ENCODE peak calls at places on chromosomes 3 and 15, in five cellular contexts. C is HT-29; V is T-helper 9 cell; I is activated CD4-positive, alpha-beta T cell treated with anti-CD3 and anti-CD28 coated beads for 24 hours; K is stimulated activated naive CD8-positive, alpha-beta T cell treated with anti-CD3 and anti-CD28 coated beads, Interleukin-15, Interleukin-2, amounts not matched to agents 100 U/mL and 50 U/mL, for 24 hours. N is an unnamed sample.

GRCh38 chr3:133570139-133570936 is 3.1 kb upstream of the CDV3 start:
- DNase-seq in V (no peak), C (peak), I (no peak), K (no peak), N (no peak)

GRCh38 chr3:185089343-185089742 is 63.5 kb downstream of the C3orf70 start:
- DNase-seq in K (no peak), V (no peak), C (no peak), I (no peak), N (no peak)

GRCh38 chr3:186826316-186826977 is 16.1 kb upstream of the ADIPOQ start:
- DNase-seq in V (no peak), C (no peak), I (no peak), K (peak), N (no peak)

GRCh38 chr3:18446067-18446793 is 21.1 kb upstream of the SATB1 start:
- DNase-seq in C (no peak), V (no peak), I (no peak), K (no peak), N (no peak)

GRCh38 chr3:134354612-134355275 is 19.5 kb downstream of the AMOTL2 start:
- DNase-seq in I (no peak), K (no peak), V (no peak), C (no peak), N (no peak)

GRCh38 chr3:154228561-154229216 is 95.6 kb downstream of the DHX36 start:
- DNase-seq in V (no peak), C (no peak), I (no peak), K (no peak), N (no peak)

GRCh38 chr15:101348643-101349496 is 53.8 kb upstream of the SNRPA1 start:
- DNase-seq in C (peak), V (no peak), K (no peak), I (no peak), N (no peak)

GRCh38 chr15:85457392-85457968 is 77.1 kb downstream of the AKAP13 start:
- DNase-seq in I (no peak), V (no peak), K (no peak), C (no peak), N (no peak)

GRCh38 chr3:55327131-55327920 is 159.8 kb downstream of the WNT5A start:
- DNase-seq in C (no peak), K (no peak), V (no peak), I (no peak), N (no peak)

GRCh38 chr3:42025388-42026138 is 63.7 kb upstream of the ULK4 start:
- DNase-seq in C (peak), I (no peak), V (no peak), K (peak), N (peak)

GRCh38 chr3:126542340-126543241 is 16.1 kb downstream of the C3orf22 start:
- DNase-seq in C (no peak), I (no peak), V (no peak), K (no peak), N (no peak)

GRCh38 chr3:61030469-61031035 is 220.7 kb downstream of the FHIT start:
- DNase-seq in C (no peak), V (no peak), I (no peak), K (no peak), N (no peak)

GRCh38 chr3:149576071-149576564 is 81.7 kb downstream of the WWTR1 start:
- DNase-seq in C (no peak), K (no peak), V (no peak), I (no peak), N (no peak)

GRCh38 chr15:90873998-90874605 is 5.7 kb downstream of the FURIN start:
- DNase-seq in I (no peak), C (peak), V (no peak), K (no peak), N (no peak)

GRCh38 chr3:97510795-97511194 is 253.8 kb upstream of the ARL6 start:
- DNase-seq in I (no peak), C (peak), V (no peak), K (no peak), N (no peak)

GRCh38 chr15:25733036-25733855 is 129.9 kb downstream of the ATP10A start:
- DNase-seq in V (no peak), K (no peak), C (no peak), I (no peak), N (no peak)

GRCh38 chr15:66842710-66843441 is 140.8 kb downstream of the SMAD6 start:
- DNase-seq in I (no peak), V (no peak), K (no peak), C (peak), N (peak)

GRCh38 chr3:143972495-143973351 is 1.1 kb downstream of the DIPK2A start:
- DNase-seq in K (peak), V (peak), C (peak), I (peak), N (peak)

GRCh38 chr3:100891827-100892226 is 101.4 kb downstream of the ABI3BP start:
- DNase-seq in C (no peak), V (no peak), I (no peak), K (no peak), N (no peak)

GRCh38 chr3:37631686-37632085 is 230.0 kb upstream of the CTDSPL start:
- DNase-seq in C (no peak), V (no peak), I (no peak), K (no peak), N (no peak)

GRCh38 chr3:30349507-30349906 is 256.9 kb upstream of the TGFBR2 start:
- DNase-seq in V (no peak), C (no peak), K (no peak), I (no peak), N (no peak)

GRCh38 chr3:41158947-41159346 is 40.4 kb upstream of the CTNNB1 start:
- DNase-seq in C (peak), I (no peak), K (no peak), V (no peak), N (no peak)